ENCODE peak calls at places on chromosomes 16 and 17, in six cellular contexts. K is GM10248; U is H1; G is type B pancreatic cell; T is CD4-positive, alpha-beta T cell; X is IMR-90. Z is an unnamed sample.
A peak's percentile ranks its signal among the peaks of the same experiment; 100 is the strongest.

GRCh38 chr17:79232957-79233356 is 158.3 kb downstream of the ENGASE start:
- DNase-seq in K (no peak), U (no peak), G (no peak), T (no peak), X (no peak), Z (no peak)

GRCh38 chr17:11990363-11990983 is 6.8 kb downstream of the ZNF18 start:
- DNase-seq in K (no peak), U (no peak), G (no peak), T (no peak), X (no peak), Z (no peak)

GRCh38 chr17:74217036-74217725 is 3.8 kb downstream of the TTYH2 start:
- DNase-seq in K (no peak), U (no peak), G (no peak), T (no peak), X (no peak), Z (no peak)

GRCh38 chr17:17824119-17824779 is 12.5 kb downstream of the SREBF1 start:
- DNase-seq in K (no peak), U (peak; percentile 68), G (no peak), T (no peak), X (no peak), Z (no peak)

GRCh38 chr17:39236981-39237441 is 11.3 kb upstream of the STAC2 start:
- DNase-seq in K (peak; percentile 14), U (no peak), G (no peak), T (no peak), X (no peak), Z (no peak)

GRCh38 chr17:38538906-38539305 is 66.8 kb downstream of the SRCIN1 start:
- DNase-seq in K (no peak), U (no peak), G (no peak), T (no peak), X (no peak), Z (no peak)

GRCh38 chr16:20674684-20675487 is 22.6 kb downstream of the ACSM1 start:
- DNase-seq in K (no peak), U (peak; percentile 51), G (no peak), T (no peak), X (no peak), Z (no peak)

GRCh38 chr16:80034948-80035700 is 434.6 kb upstream of the MAF start:
- DNase-seq in K (no peak), U (no peak), G (no peak), T (no peak), X (no peak), Z (no peak)

GRCh38 chr17:37344519-37344918 is 31.3 kb upstream of the C17orf78 start:
- DNase-seq in K (no peak), U (no peak), G (no peak), T (no peak), X (no peak), Z (no peak)

GRCh38 chr17:50326831-50327364 is 19.0 kb upstream of the XYLT2 start:
- DNase-seq in K (peak; percentile 51), U (no peak), G (no peak), T (no peak), X (no peak), Z (no peak)

GRCh38 chr17:28347261-28347891 is 10.0 kb downstream of the POLDIP2 start:
- DNase-seq in K (no peak), U (no peak), G (no peak), T (no peak), X (peak; percentile 90), Z (no peak)

GRCh38 chr16:27436065-27436464 is 34.1 kb downstream of the IL21R start:
- DNase-seq in K (no peak), U (peak; percentile 30), G (peak; percentile 42), T (no peak), X (no peak), Z (peak; percentile 6)

GRCh38 chr17:81153340-81153803 is 11.9 kb upstream of the PVALEF start:
- DNase-seq in K (no peak), U (no peak), G (no peak), T (no peak), X (peak; percentile 49), Z (no peak)

GRCh38 chr16:57098188-57098841 is 5.9 kb downstream of the CPNE2 start:
- DNase-seq in K (no peak), U (no peak), G (no peak), T (no peak), X (no peak), Z (no peak)

GRCh38 chr17:42563543-42563942 is 1.6 kb downstream of the COASY start:
- DNase-seq in K (no peak), U (no peak), G (no peak), T (no peak), X (no peak), Z (no peak)

GRCh38 chr17:38701504-38702165 is 3.4 kb upstream of the MLLT6 start:
- DNase-seq in K (peak; percentile 77), U (no peak), G (no peak), T (peak; percentile 51), X (peak; percentile 71), Z (no peak)

GRCh38 chr16:89114159-89114981 is 20.7 kb downstream of the ACSF3 start:
- DNase-seq in K (no peak), U (no peak), G (no peak), T (peak; percentile 29), X (no peak), Z (no peak)

GRCh38 chr16:17173134-17173729 is 297.5 kb downstream of the XYLT1 start:
- DNase-seq in K (no peak), U (no peak), G (no peak), T (no peak), X (peak; percentile 63), Z (no peak)

GRCh38 chr17:63555475-63556156 is 5.3 kb downstream of the DCAF7 start:
- DNase-seq in K (no peak), U (no peak), G (no peak), T (no peak), X (no peak), Z (no peak)

GRCh38 chr17:68771867-68772515 is 170.8 kb upstream of the FAM20A start:
- DNase-seq in K (peak; percentile 51), U (no peak), G (no peak), T (no peak), X (peak; percentile 75), Z (no peak)

GRCh38 chr17:685006-685405 is 29.6 kb downstream of the VPS53 start:
- DNase-seq in K (no peak), U (no peak), G (no peak), T (no peak), X (no peak), Z (no peak)

GRCh38 chr17:689556-690247 is 24.9 kb downstream of the VPS53 start:
- DNase-seq in K (no peak), U (no peak), G (no peak), T (no peak), X (no peak), Z (no peak)

GRCh38 chr17:690346-690745 is 24.3 kb downstream of the VPS53 start:
- DNase-seq in K (no peak), U (no peak), G (no peak), T (no peak), X (no peak), Z (no peak)

GRCh38 chr17:691423-691822 is 23.2 kb downstream of the VPS53 start:
- DNase-seq in K (no peak), U (no peak), G (no peak), T (no peak), X (peak; percentile 76), Z (no peak)

GRCh38 chr17:688100-688989 is 26.3 kb downstream of the VPS53 start:
- DNase-seq in K (no peak), U (no peak), G (no peak), T (no peak), X (peak; percentile 41), Z (no peak)
- TF ChIP-seq CTCF in K (no peak), U (peak; percentile 48), G (peak; percentile 63), T (no peak), X (peak; percentile 36), Z (no peak)

GRCh38 chr17:82914375-82914774 is 74.6 kb upstream of the ZNF750 start:
- DNase-seq in K (peak; percentile 69), U (no peak), G (no peak), T (no peak), X (no peak), Z (no peak)
- TF ChIP-seq CTCF in K (peak; percentile 51), U (no peak), G (no peak), T (no peak), X (peak; percentile 24), Z (no peak)

DNA sequence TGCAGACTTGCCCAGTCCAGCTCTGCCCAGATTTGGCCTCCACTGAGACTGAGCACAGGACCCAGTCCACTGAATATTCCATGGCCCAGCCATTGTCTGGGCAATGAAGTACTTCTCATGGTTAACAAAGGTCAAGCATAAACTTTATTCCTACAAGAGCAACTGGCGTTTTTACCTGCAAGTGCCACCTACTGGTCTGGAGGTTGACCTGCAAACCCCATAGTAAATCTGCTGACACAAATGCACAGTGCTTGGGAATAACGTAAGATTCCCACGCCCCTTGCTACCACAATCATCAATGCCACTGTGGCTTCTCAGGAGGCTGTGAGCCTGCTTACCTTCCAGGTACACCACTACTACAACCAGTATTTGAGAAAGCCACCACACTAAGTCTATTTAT is 170.2 kb downstream of the CEP112 start:
- DNase-seq in K (no peak), U (no peak), G (no peak), T (no peak), X (no peak), Z (no peak)
- TF ChIP-seq CTCF in K (no peak), U (peak; percentile 50), G (no peak), T (no peak), X (no peak), Z (no peak)

DNA sequence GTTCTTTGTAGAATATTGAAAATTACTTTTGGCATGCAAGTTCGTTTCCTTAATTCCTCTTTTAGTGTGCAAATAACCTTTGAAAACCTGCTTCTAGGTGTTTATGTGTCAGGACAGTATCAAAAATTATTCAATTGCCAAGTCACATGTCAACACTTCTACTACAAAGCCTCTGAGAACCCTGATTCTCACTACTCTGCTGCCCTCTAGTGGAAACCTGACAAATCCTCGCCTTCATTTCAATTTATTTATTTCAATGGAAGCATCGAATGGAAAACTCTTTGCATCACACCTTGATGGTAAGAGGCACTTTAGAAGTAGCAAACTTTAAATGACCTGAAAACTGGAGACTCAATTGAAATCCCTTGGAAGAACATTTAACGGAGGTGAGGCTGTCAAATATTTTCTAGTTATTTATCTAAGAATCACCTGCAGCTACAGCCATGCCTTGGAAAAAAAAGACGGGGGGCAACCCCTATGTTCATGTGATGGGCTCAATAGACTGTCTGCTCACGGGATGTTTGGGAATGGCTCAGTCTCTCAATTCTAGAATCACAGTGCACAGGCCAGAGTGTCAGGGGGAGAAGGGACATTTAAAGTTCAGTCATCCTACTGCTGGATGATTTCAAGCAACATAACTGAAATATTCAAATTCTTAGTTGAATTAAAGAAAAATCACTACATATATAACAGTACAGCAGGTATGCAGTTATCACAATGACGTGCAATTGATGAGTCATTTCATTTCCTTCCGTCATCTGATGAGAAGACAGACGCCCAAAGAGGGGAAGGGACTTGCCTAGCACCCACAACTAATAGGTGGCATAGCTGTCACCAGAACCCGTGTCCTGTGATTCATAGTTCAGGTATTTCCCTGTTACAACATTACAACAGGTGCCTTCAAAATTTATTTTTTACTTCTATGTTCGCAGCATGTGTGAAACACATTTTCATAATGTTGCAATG is 563.9 kb downstream of the TOX3 start:
- DNase-seq in K (peak; percentile 26), U (peak; percentile 52), G (no peak), T (no peak), X (peak; percentile 78), Z (no peak)
- TF ChIP-seq CTCF in K (peak; percentile 68), U (peak; percentile 72), G (peak; percentile 92), T (peak; percentile 38), X (peak; percentile 90), Z (no peak)